ENCODE peak calls at places on chromosomes 5 and 9, in seven cellular contexts. T, U, M, V, C, D and S are unnamed samples.

GRCh38 chr9:117120061-117120460 is 294.8 kb downstream of the ASTN2 start:
- DNase-seq in T (no peak), U (no peak), M (no peak), V (no peak), C (no peak), D (no peak), S (no peak)

GRCh38 chr9:111975709-111976108 is 79.1 kb downstream of the UGCG start:
- DNase-seq in T (no peak), U (peak), M (no peak), V (no peak), C (peak), D (peak), S (no peak)

GRCh38 chr5:148998174-148998797 is 64.6 kb downstream of the SH3TC2 start:
- DNase-seq in T (peak), U (peak), M (no peak), V (peak), C (no peak), D (peak), S (peak)

GRCh38 chr5:57173026-57173317 is 887 bp upstream of the GPBP1 start:
- DNase-seq in T (no peak), U (no peak), M (no peak), V (no peak), C (no peak), D (no peak), S (no peak)

GRCh38 chr5:92652735-92653134 is 928.3 kb downstream of the NR2F1-AS1 start:
- DNase-seq in T (peak), U (no peak), M (no peak), V (no peak), C (no peak), D (no peak), S (no peak)

GRCh38 chr5:160537940-160538339 is 116.3 kb downstream of the PTTG1 start:
- DNase-seq in T (no peak), U (no peak), M (no peak), V (no peak), C (no peak), D (no peak), S (no peak)

GRCh38 chr9:70594546-70594945 is 180.1 kb upstream of the KLF9 start:
- DNase-seq in T (peak), U (no peak), M (no peak), V (no peak), C (no peak), D (no peak), S (no peak)

GRCh38 chr5:139431706-139432105 is 7.6 kb downstream of the DNAJC18 start:
- DNase-seq in T (no peak), U (no peak), M (no peak), V (no peak), C (no peak), D (no peak), S (no peak)

GRCh38 chr5:55694152-55694830 is 17.8 kb downstream of the SLC38A9 start:
- DNase-seq in T (peak), U (no peak), M (no peak), V (peak), C (no peak), D (peak), S (no peak)

GRCh38 chr9:138119202-138120027 is 241.8 kb downstream of the CACNA1B start:
- DNase-seq in T (no peak), U (no peak), M (no peak), V (no peak), C (no peak), D (no peak), S (no peak)

GRCh38 chr9:120331913-120332312 is 248.1 kb downstream of the CDK5RAP2 start:
- DNase-seq in T (peak), U (no peak), M (no peak), V (no peak), C (no peak), D (no peak), S (no peak)

GRCh38 chr9:37529111-37529510 is 43.4 kb downstream of the POLR1E start:
- DNase-seq in T (no peak), U (peak), M (peak), V (no peak), C (no peak), D (peak), S (peak)

GRCh38 chr5:65191554-65192126 is 290.1 kb downstream of the ADAMTS6 start:
- DNase-seq in T (no peak), U (no peak), M (no peak), V (no peak), C (no peak), D (no peak), S (no peak)

GRCh38 chr5:149517461-149518122 is 33.6 kb downstream of the CSNK1A1 start:
- DNase-seq in T (peak), U (peak), M (no peak), V (no peak), C (no peak), D (no peak), S (no peak)

GRCh38 chr9:123129411-123129810 is 95.9 kb downstream of the GPR21 start:
- DNase-seq in T (no peak), U (no peak), M (no peak), V (no peak), C (no peak), D (no peak), S (no peak)

GRCh38 chr5:43129161-43129560 is 8.4 kb downstream of the ZNF131 start:
- DNase-seq in T (no peak), U (no peak), M (no peak), V (no peak), C (no peak), D (no peak), S (no peak)

GRCh38 chr5:115510145-115510640 is 34.4 kb downstream of the FEM1C start:
- DNase-seq in T (no peak), U (no peak), M (no peak), V (no peak), C (no peak), D (no peak), S (no peak)

GRCh38 chr5:116363780-116364179 is 210.8 kb downstream of the SEMA6A start:
- DNase-seq in T (no peak), U (no peak), M (no peak), V (no peak), C (no peak), D (no peak), S (no peak)